ENCODE peak calls at places on chromosomes 13 and 19, in ten cellular contexts. R is stimulated activated CD4-positive, alpha-beta T cell treated with anti-CD3 and anti-CD28 coated beads, Interleukin-2, amount 100 ng/mL, for 48 hours; L is left ventricle myocardium inferior; M is adrenal gland; Q is T-helper 9 cell; C is brain microvascular endothelial cell; G is foreskin fibroblast; V is NCI-H1105 treated with DMSO at 0.1 percent for 48 hours; D is CD4-positive, alpha-beta T cell; H is effector memory CD8-positive, alpha-beta T cell. S is an unnamed sample.

GRCh38 chr19:45729774-45730388 is 815 bp downstream of the FBXO46 start:
- DNase-seq in L (no peak), C (no peak), V (peak), Q (no peak), M (no peak), G (peak), H (no peak), D (no peak), R (peak), S (no peak)

GRCh38 chr13:21917046-21918010 is 246.5 kb downstream of the FGF9 start:
- DNase-seq in Q (no peak), M (peak), V (no peak), D (no peak), H (no peak), G (no peak), L (no peak), R (no peak), C (no peak), S (no peak)

GRCh38 chr19:45168767-45169351 is 8.1 kb upstream of the NKPD1 start:
- DNase-seq in H (no peak), R (no peak), Q (no peak), M (no peak), V (no peak), L (peak), G (no peak), C (no peak), D (no peak), S (peak)

GRCh38 chr19:12782424-12783225 is 7.3 kb upstream of the HOOK2 start:
- DNase-seq in D (peak), H (peak), R (peak), C (peak), G (peak), M (peak), Q (peak), L (peak), V (peak), S (peak)

GRCh38 chr19:39126312-39126561 is 651 bp downstream of the PAK4 start:
- DNase-seq in D (no peak), M (no peak), R (no peak), C (no peak), Q (no peak), H (no peak), V (no peak), G (no peak), L (no peak), S (no peak)

GRCh38 chr13:83884141-83884540 is 1.9 kb upstream of the SLITRK1 start:
- DNase-seq in V (no peak), M (no peak), H (no peak), G (no peak), R (no peak), L (no peak), D (no peak), C (no peak), Q (no peak), S (no peak)

GRCh38 chr19:5263615-5264014 is 77.0 kb downstream of the PTPRS start:
- DNase-seq in D (no peak), V (no peak), R (no peak), L (no peak), Q (no peak), C (no peak), M (no peak), G (no peak), H (no peak), S (no peak)

GRCh38 chr13:62847520-62847919 is 1431.9 kb upstream of the PCDH20 start:
- DNase-seq in G (no peak), C (no peak), L (no peak), H (no peak), D (no peak), M (no peak), Q (no peak), R (no peak), V (no peak), S (no peak)

GRCh38 chr19:40193587-40193849 is 2.3 kb downstream of the MAP3K10 start:
- DNase-seq in L (no peak), V (no peak), Q (no peak), M (no peak), D (no peak), C (no peak), R (no peak), G (no peak), H (no peak), S (no peak)

GRCh38 chr13:74040200-74040599 is 94.0 kb downstream of the KLF12 start:
- DNase-seq in H (peak), D (peak), V (no peak), L (peak), C (peak), M (peak), G (peak), Q (peak), R (no peak), S (peak)

GRCh38 chr13:47661076-47661475 is 340.0 kb downstream of the SUCLA2 start:
- DNase-seq in H (no peak), D (no peak), V (no peak), R (no peak), G (peak), L (no peak), Q (no peak), C (peak), M (no peak), S (no peak)

GRCh38 chr13:113489171-113489548 is 1.4 kb downstream of the DCUN1D2 start:
- DNase-seq in V (peak), Q (no peak), L (no peak), M (peak), D (no peak), C (no peak), H (no peak), R (no peak), G (peak), S (no peak)

GRCh38 chr13:23378009-23378632 is 55.4 kb downstream of the SACS start:
- DNase-seq in L (no peak), M (peak), D (peak), G (peak), R (peak), Q (no peak), H (no peak), C (peak), V (no peak), S (no peak)

GRCh38 chr19:1910169-1910568 is 5.0 kb downstream of the ADAT3 start:
- DNase-seq in C (peak), Q (no peak), G (peak), M (no peak), R (no peak), H (no peak), V (no peak), D (no peak), L (no peak), S (no peak)

GRCh38 chr19:2244122-2244411 is 5.1 kb upstream of the AMH start:
- DNase-seq in H (no peak), Q (no peak), M (no peak), L (no peak), V (no peak), R (no peak), D (no peak), G (no peak), C (no peak), S (no peak)

GRCh38 chr19:5001547-5002131 is 32.7 kb downstream of the KDM4B start:
- DNase-seq in L (no peak), H (peak), Q (peak), D (peak), G (peak), M (peak), V (peak), C (peak), R (peak), S (peak)